ENCODE peak calls at places on chromosomes 11 and 22, in five cellular contexts. S is tibial artery, M is body of pancreas, C is adrenal gland, K is transverse colon. G is an unnamed sample.

GRCh38 chr11:119741369-119742262 is 12.6 kb upstream of the NECTIN1 start:
- DNase-seq in S (no peak), M (peak), C (no peak), K (peak), G (no peak)

GRCh38 chr11:129023968-129024676 is 81.5 kb upstream of the TP53AIP1 start:
- DNase-seq in S (no peak), M (peak), C (no peak), K (peak), G (peak)

GRCh38 chr11:9529333-9529648 is 44.2 kb upstream of the WEE1 start:
- DNase-seq in S (peak), M (peak), C (no peak), K (peak), G (no peak)

GRCh38 chr11:10305262-10305963 is 540 bp downstream of the ADM start:
- DNase-seq in S (peak), M (peak), C (peak), K (peak), G (peak)

GRCh38 chr11:66324626-66325025 is 7.8 kb upstream of the CD248 start:
- DNase-seq in S (no peak), M (no peak), C (no peak), K (no peak), G (peak)

GRCh38 chr22:47107431-47107830 is 345.0 kb downstream of the TBC1D22A start:
- DNase-seq in S (no peak), M (no peak), C (no peak), K (no peak), G (peak)

GRCh38 chr22:34966980-34967379 is 99.0 kb upstream of the ISX start:
- DNase-seq in S (no peak), M (no peak), C (no peak), K (no peak), G (peak)

GRCh38 chr22:46830001-46830715 is 67.7 kb downstream of the TBC1D22A start:
- DNase-seq in S (peak), M (no peak), C (peak), K (peak), G (peak)

GRCh38 chr11:64007160-64007628 is 21.0 kb downstream of the OTUB1 start:
- DNase-seq in S (no peak), M (no peak), C (no peak), K (no peak), G (no peak)

GRCh38 chr22:36334081-36334831 is 53.5 kb downstream of the MYH9 start:
- DNase-seq in S (peak), M (peak), C (no peak), K (peak), G (no peak)
- TF ChIP-seq CTCF in S (no peak), M (no peak), C (no peak), K (no peak), G (peak)

GRCh38 chr11:27347949-27348879 is 14.8 kb downstream of the CCDC34 start:
- DNase-seq in S (no peak), M (no peak), C (no peak), K (no peak), G (no peak)
- H3K4me3 ChIP-seq in S (no peak), M (no peak), C (no peak), K (no peak), G (no peak)

GRCh38 chr22:42111798-42112197 is 18.8 kb downstream of the CYP2D6 start:
- DNase-seq in S (no peak), M (no peak), C (no peak), K (no peak), G (no peak)

GRCh38 chr22:42114721-42115120 is 15.9 kb downstream of the CYP2D6 start:
- DNase-seq in S (no peak), M (peak), C (no peak), K (no peak), G (peak)

GRCh38 chr22:42116848-42117424 is 13.7 kb downstream of the CYP2D6 start:
- DNase-seq in S (no peak), M (no peak), C (no peak), K (peak), G (peak)
- TF ChIP-seq CTCF in S (no peak), M (no peak), C (no peak), K (no peak), G (no peak)

GRCh38 chr11:107929611-107930200 is 1.5 kb downstream of the RAB39A start:
- DNase-seq in S (no peak), M (no peak), C (no peak), K (no peak), G (no peak)
- H3K4me3 ChIP-seq in S (no peak), M (no peak), C (peak), K (no peak), G (no peak)

GRCh38 chr11:35003658-35004057 is 87.2 kb downstream of the PDHX start:
- DNase-seq in S (no peak), M (no peak), C (no peak), K (no peak), G (no peak)

GRCh38 chr11:34996958-34997357 is 80.5 kb downstream of the PDHX start:
- DNase-seq in S (no peak), M (no peak), C (no peak), K (no peak), G (no peak)

GRCh38 chr11:34994859-34995258 is 78.4 kb downstream of the PDHX start:
- DNase-seq in S (no peak), M (no peak), C (no peak), K (no peak), G (no peak)

GRCh38 chr11:34999453-34999852 is 83.0 kb downstream of the PDHX start:
- DNase-seq in S (no peak), M (no peak), C (no peak), K (no peak), G (no peak)

DNA sequence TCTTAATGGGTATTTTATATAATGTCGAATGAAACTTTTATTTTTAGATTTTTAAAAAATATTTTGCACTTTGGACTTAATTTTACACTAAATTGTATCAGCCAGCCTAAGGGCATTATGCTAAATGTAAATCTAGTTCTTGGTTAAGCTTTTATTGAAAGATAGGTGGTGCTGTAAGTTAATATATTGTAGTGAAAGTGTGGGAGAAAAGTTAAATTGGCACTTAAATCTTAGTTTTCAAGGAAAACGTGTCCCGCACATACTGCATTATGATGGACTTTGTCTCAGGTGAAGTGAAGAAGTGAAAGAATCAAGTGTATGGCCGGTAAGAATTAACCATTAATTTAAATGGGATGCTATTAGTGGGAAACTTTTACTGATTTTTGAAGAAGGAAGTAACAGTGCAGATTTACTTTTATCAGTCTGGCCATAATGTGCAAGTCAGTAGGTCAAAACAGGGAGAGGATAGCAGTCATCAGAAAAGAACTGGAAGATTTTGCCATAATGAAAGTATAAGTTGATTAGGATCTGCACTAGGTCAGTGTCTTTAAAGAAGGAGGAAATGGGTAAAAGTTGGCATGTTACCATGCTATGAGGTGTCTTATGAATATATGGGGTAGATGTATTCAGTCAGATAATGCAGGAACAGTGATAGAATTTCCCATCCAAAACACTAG is 81.6 kb downstream of the PDHX start:
- DNase-seq in S (no peak), M (no peak), C (no peak), K (no peak), G (peak)
- TF ChIP-seq CTCF in S (peak), M (peak), C (peak), K (peak), G (peak)

GRCh38 chr22:32474635-32475427 is at the start of gene FBXO7:
- DNase-seq in S (peak), M (peak), C (peak), K (peak), G (peak)

GRCh38 chr22:32465661-32466060 is 1.4 kb upstream of the BPIFC start:
- DNase-seq in S (no peak), M (no peak), C (no peak), K (no peak), G (no peak)

GRCh38 chr22:32473388-32473952 is 1.1 kb upstream of the FBXO7 start:
- DNase-seq in S (no peak), M (no peak), C (no peak), K (peak), G (peak)

GRCh38 chr22:32466496-32466895 is 2.2 kb upstream of the BPIFC start:
- DNase-seq in S (no peak), M (no peak), C (no peak), K (no peak), G (no peak)

DNA sequence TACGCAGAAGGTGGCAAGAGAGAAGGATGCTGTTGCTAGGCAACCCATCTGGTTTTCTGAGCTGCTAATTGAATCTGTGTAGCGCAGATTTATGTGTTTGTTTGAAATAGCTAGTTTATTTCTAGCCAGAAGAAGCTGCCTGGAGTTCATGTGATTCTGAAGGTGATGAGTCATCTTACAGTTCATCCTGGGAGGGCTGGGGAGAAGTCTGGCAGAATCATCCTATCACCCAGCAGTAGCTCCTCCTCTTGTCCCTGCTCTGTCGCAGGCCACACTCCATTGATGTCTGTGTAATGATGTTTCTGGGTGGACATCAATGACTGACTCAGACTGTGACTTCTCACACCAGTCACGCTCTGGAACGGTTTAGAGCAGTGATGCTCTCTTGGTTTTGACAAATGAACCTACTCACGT is 4.8 kb upstream of the FBXO7 start:
- DNase-seq in S (no peak), M (no peak), C (peak), K (peak), G (peak)
- H3K4me3 ChIP-seq in S (no peak), M (no peak), C (no peak), K (no peak), G (no peak)

G was measured in choroid plexus epithelial cell.